ENCODE peak calls at places on chromosome 3, in five cellular contexts. T, E, I, K and L are unnamed samples.

GRCh38 chr3:16741103-16741758 is 136.0 kb upstream of the DAZL start:
- DNase-seq in T (peak; percentile 92), E (no peak), I (peak; percentile 91), K (no peak), L (no peak)

GRCh38 chr3:160448845-160449659 is 534 bp downstream of the TRIM59 start:
- DNase-seq in T (peak; percentile 51), E (no peak), I (peak; percentile 28), K (peak; percentile 12), L (peak; percentile 67)

GRCh38 chr3:74861211-74861610 is 246.8 kb upstream of the CNTN3 start:
- DNase-seq in T (no peak), E (no peak), I (no peak), K (no peak), L (no peak)

GRCh38 chr3:52518723-52519444 is 14.8 kb downstream of the NT5DC2 start:
- DNase-seq in T (peak; percentile 51), E (no peak), I (no peak), K (no peak), L (no peak)

GRCh38 chr3:40057077-40057476 is 247.7 kb downstream of the MYRIP start:
- DNase-seq in T (peak; percentile 86), E (no peak), I (no peak), K (no peak), L (no peak)

GRCh38 chr3:32239638-32240550 is 1.4 kb downstream of the CMTM8 start:
- DNase-seq in T (peak; percentile 22), E (peak; percentile 60), I (peak; percentile 67), K (peak; percentile 52), L (peak; percentile 54)

GRCh38 chr3:136750209-136750921 is 1.8 kb downstream of the STAG1 start:
- DNase-seq in T (peak; percentile 36), E (no peak), I (peak; percentile 1), K (no peak), L (peak; percentile 27)

GRCh38 chr3:20125912-20126311 is 60.1 kb downstream of the SGO1 start:
- DNase-seq in T (peak; percentile 25), E (no peak), I (no peak), K (no peak), L (peak; percentile 60)

GRCh38 chr3:157958471-157958870 is 147.7 kb downstream of the SHOX2 start:
- DNase-seq in T (no peak), E (no peak), I (no peak), K (no peak), L (no peak)

GRCh38 chr3:13706886-13707285 is 158.0 kb downstream of the FBLN2 start:
- DNase-seq in T (no peak), E (no peak), I (no peak), K (no peak), L (no peak)

GRCh38 chr3:9226326-9226725 is 23.1 kb downstream of the SRGAP3 start:
- DNase-seq in T (peak; percentile 74), E (peak; percentile 25), I (peak; percentile 90), K (no peak), L (no peak)

GRCh38 chr3:34584971-34585370 is 786.5 kb downstream of the PDCD6IP start:
- DNase-seq in T (no peak), E (no peak), I (no peak), K (no peak), L (no peak)

GRCh38 chr3:48411606-48412374 is 18.1 kb downstream of the PLXNB1 start:
- DNase-seq in T (no peak), E (no peak), I (no peak), K (no peak), L (no peak)

GRCh38 chr3:52237659-52238172 is 1.2 kb downstream of the TWF2 start:
- DNase-seq in T (peak; percentile 98), E (peak; percentile 80), I (peak; percentile 91), K (no peak), L (no peak)

GRCh38 chr3:10248984-10249748 is 907 bp downstream of the TATDN2 start:
- DNase-seq in T (peak; percentile 60), E (peak; percentile 52), I (peak; percentile 11), K (peak; percentile 55), L (peak; percentile 34)

GRCh38 chr3:57951106-57951882 is 56.9 kb upstream of the FLNB start:
- DNase-seq in T (peak; percentile 90), E (peak; percentile 82), I (peak; percentile 76), K (no peak), L (no peak)

GRCh38 chr3:55673764-55674163 is 186.7 kb upstream of the WNT5A start:
- DNase-seq in T (no peak), E (peak; percentile 59), I (no peak), K (no peak), L (peak; percentile 18)

GRCh38 chr3:4750306-4751056 is 228.8 kb upstream of the BHLHE40 start:
- DNase-seq in T (peak; percentile 62), E (peak; percentile 74), I (no peak), K (peak; percentile 44), L (no peak)

GRCh38 chr3:98732239-98733054 is 30.7 kb upstream of the ST3GAL6 start:
- DNase-seq in T (peak; percentile 54), E (peak; percentile 63), I (peak; percentile 67), K (peak; percentile 80), L (peak; percentile 82)

GRCh38 chr3:24401090-24401810 is 93.4 kb downstream of the THRB start:
- DNase-seq in T (peak; percentile 36), E (no peak), I (no peak), K (no peak), L (no peak)

GRCh38 chr3:164018500-164018899 is 1059.8 kb downstream of the SI start:
- DNase-seq in T (no peak), E (no peak), I (no peak), K (no peak), L (no peak)

GRCh38 chr3:119579366-119580147 is at the start of gene ADPRH:
- DNase-seq in T (peak; percentile 77), E (peak; percentile 90), I (peak; percentile 82), K (peak; percentile 87), L (peak; percentile 40)

GRCh38 chr3:129514563-129514962 is 13.9 kb upstream of the RHO start:
- DNase-seq in T (no peak), E (no peak), I (no peak), K (no peak), L (no peak)

GRCh38 chr3:63961891-63962290 is 49.7 kb upstream of the SCAANT1 start:
- DNase-seq in T (peak; percentile 53), E (peak; percentile 60), I (peak; percentile 54), K (no peak), L (peak; percentile 56)

GRCh38 chr3:33115024-33115768 is 1.4 kb downstream of the CRTAP start:
- DNase-seq in T (peak; percentile 96), E (peak; percentile 79), I (peak; percentile 79), K (peak; percentile 91), L (peak; percentile 27)

GRCh38 chr3:195540526-195540925 is 2.6 kb downstream of the PPP1R2 start:
- DNase-seq in T (no peak), E (no peak), I (no peak), K (no peak), L (no peak)
- H3K27ac ChIP-seq in T (no peak overlapping the region), E (no peak overlapping the region), I (no peak overlapping the region), K (no peak overlapping the region), L (no peak overlapping the region)

DNA sequence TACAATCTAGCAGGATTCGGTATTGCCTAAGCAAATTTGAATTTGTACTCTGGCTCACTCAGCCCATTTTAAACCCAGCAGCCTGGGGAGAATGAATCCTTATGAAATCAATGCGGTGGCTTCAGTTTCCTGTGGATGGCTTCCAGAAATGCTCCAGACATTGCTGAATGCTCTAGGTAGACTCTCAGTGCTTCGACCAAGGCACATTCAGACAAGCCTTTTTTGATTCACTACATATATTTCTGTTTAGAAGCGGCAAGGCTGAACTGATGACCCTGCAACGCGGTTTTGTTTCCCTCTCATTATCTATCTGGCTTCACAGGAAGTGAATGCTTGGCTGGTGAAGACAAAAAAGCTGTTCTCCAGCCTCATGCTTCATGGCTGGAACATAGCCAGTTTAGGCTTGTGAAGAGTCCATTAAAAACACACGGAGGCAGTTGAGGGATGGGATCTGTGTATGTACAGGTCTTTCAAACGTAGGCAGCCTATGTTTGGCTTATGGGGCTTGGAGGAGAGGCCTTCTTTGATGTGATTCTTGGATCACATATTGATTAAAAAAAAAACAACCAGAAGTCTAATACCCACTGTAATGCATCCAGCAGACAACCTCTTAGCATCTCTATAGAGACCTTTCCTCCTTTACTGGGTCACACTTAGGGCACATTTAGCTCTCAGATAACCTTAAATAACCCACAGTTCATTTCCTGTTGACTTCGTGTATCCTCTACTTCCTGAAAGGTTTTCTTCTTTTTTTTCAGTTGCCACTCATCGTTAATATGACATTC is 400.2 kb upstream of the TBL1XR1 start:
- DNase-seq in T (peak; percentile 90), E (peak; percentile 40), I (no peak), K (no peak), L (peak; percentile 51)
- H3K4me3 ChIP-seq in T (peak overlapping the region; percentile 52), E (no peak overlapping the region), I (no peak overlapping the region), K (no peak overlapping the region), L (no peak overlapping the region)

GRCh38 chr3:71583569-71584215 is at the start of gene FOXP1:
- DNase-seq in T (peak; percentile 91), E (peak; percentile 88), I (peak; percentile 74), K (peak; percentile 87), L (peak; percentile 52)

GRCh38 chr3:71582612-71583568 is 638 bp downstream of the FOXP1 start:
- DNase-seq in T (peak; percentile 75), E (peak; percentile 84), I (peak; percentile 48), K (peak; percentile 90), L (peak; percentile 53)

GRCh38 chr3:71585126-71585525 is 1.6 kb upstream of the FOXP1 start:
- DNase-seq in T (peak; percentile 18), E (no peak), I (peak; percentile 20), K (peak; percentile 13), L (no peak)

GRCh38 chr3:71585891-71586809 is 2.6 kb upstream of the FOXP1 start:
- DNase-seq in T (peak; percentile 60), E (peak; percentile 39), I (peak; percentile 56), K (peak; percentile 15), L (peak; percentile 28)

DNA sequence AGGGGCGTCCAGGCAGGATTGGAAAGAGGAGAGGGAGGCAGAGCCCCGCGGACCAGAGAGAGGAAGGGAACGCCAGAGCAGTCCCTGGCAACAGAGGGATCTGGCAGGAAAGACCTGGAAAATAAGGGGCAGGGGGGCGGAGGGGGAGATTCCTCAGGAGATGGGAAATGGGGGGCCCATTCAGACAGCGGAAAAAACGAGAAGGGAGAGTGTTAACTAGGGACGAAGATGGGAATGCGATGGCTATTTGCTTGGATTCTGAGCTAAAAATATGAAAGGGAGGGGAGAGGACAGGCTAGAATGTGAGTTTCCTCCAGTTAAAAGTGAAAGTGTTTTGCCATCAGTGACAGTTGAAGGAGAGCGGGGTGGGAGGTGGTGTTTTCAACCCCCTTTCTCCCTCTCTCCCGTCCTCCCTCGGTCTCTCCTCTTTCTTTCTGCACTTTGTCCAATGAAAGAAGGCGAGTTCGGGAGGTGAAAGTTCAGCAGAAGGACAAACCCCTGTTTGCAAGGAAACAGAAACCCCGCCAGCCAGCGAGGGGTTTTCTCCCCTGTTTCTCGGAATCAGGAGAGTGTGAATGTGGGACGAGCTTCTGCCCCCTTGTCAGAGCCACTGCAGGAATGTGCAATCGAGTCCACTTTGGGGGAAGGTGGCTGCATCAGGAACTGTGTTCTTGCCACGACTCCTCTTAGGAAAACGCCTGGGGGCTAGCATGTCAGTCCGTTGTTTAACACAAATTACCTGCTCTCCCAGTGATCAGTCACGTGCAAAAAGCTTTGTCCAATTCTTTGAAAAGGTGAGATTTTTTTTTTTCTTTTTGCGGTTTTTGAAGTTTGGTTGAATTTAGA is 911 bp upstream of the FOXP1 start:
- DNase-seq in T (peak; percentile 72), E (peak; percentile 59), I (peak; percentile 36), K (peak; percentile 82), L (no peak)
- TF ChIP-seq EZH2phosphoT487 in T (no peak), E (no peak), I (no peak), K (no peak), L (no peak)

DNA sequence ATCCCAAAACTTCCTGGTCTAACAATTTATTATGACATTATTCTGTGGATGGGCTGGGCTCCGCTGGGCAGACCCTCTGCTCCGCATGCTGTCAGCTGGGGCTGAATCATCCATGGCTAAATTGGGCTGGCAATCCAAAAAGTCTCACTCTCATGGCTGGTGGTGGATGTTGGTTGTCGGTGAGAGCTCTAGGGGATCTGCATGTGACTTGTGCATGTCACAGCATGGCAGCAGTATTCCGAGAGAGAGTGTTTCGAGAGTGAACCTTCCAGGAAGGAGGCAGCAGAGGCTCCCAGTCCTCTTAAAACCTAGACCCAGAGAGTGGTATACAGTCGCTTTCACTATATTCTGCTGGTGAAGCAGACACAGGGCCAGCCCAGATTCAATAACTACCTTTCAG is 9.9 kb downstream of the RARB start:
- DNase-seq in T (no peak), E (no peak), I (no peak), K (no peak), L (no peak)
- H3K27ac ChIP-seq in T (no peak overlapping the region), E (peak overlapping the region; percentile 82), I (no peak overlapping the region), K (no peak overlapping the region), L (no peak overlapping the region)